ENCODE peak calls at places on chromosomes 11 and 22, in ten cellular contexts. P is mucosa of descending colon; Y is AG09309; Q is pulmonary artery endothelial cell; S is lung microvascular endothelial cell; A is activated CD8-positive, alpha-beta T cell treated with anti-CD3 and anti-CD28 coated beads for 36 hours; R is SK-N-SH; C is NCI-H1417; T is fibroblast of lung; J is Peyer's patch. D is an unnamed sample.

GRCh38 chr11:29280452-29280851 is 736.4 kb downstream of the KCNA4 start:
- DNase-seq in C (no peak), P (no peak), T (no peak), J (no peak), Q (peak), S (peak), Y (no peak), A (no peak), R (no peak), D (no peak)

GRCh38 chr11:107736546-107736945 is 24.7 kb upstream of the SLN start:
- DNase-seq in C (no peak), S (no peak), R (no peak), J (no peak), Y (no peak), A (no peak), Q (no peak), T (no peak), P (no peak), D (no peak)

GRCh38 chr11:44840085-44840478 is 110.6 kb downstream of the TP53I11 start:
- DNase-seq in T (no peak), C (no peak), S (no peak), Q (no peak), J (no peak), R (no peak), Y (no peak), A (no peak), P (no peak), D (no peak)

GRCh38 chr22:36822581-36822980 is 5.7 kb upstream of the PVALB start:
- DNase-seq in J (no peak), A (no peak), T (no peak), S (no peak), Q (no peak), Y (no peak), C (no peak), P (no peak), R (no peak), D (no peak)

GRCh38 chr11:117538731-117539130 is 211.1 kb downstream of the CEP164 start:
- DNase-seq in T (no peak), P (peak), S (no peak), Y (peak), Q (no peak), J (no peak), A (no peak), R (peak), C (no peak), D (no peak)

GRCh38 chr11:63869686-63870085 is 30.8 kb downstream of the MARK2 start:
- DNase-seq in A (peak), P (peak), T (no peak), R (no peak), J (no peak), C (no peak), Q (no peak), S (no peak), Y (no peak), D (no peak)

GRCh38 chr22:44965171-44965570 is 44.6 kb downstream of the PHF21B start:
- DNase-seq in J (no peak), A (no peak), R (no peak), T (no peak), Y (no peak), C (no peak), P (no peak), S (no peak), Q (no peak), D (no peak)

GRCh38 chr11:80432051-80432450 is 991.2 kb upstream of the TENM4 start:
- DNase-seq in S (no peak), J (no peak), Q (no peak), R (no peak), C (no peak), T (peak), P (no peak), A (no peak), Y (no peak), D (no peak)

GRCh38 chr11:70788247-70789022 is 390.1 kb downstream of the CTTN start:
- DNase-seq in C (no peak), J (peak), A (no peak), T (peak), Q (peak), R (no peak), S (peak), P (no peak), Y (peak), D (no peak)

GRCh38 chr11:94131363-94132115 is 2.9 kb downstream of the PANX1 start:
- DNase-seq in Q (no peak), S (peak), R (peak), A (no peak), C (no peak), T (peak), J (no peak), P (no peak), Y (no peak), D (no peak)

GRCh38 chr11:87290304-87290922 is 252.7 kb downstream of the TMEM135 start:
- DNase-seq in T (peak), J (no peak), A (no peak), C (peak), Q (peak), P (no peak), S (peak), R (peak), Y (peak), D (no peak)

GRCh38 chr11:36300651-36301050 is 4.6 kb downstream of the PRR5L start:
- DNase-seq in C (no peak), R (no peak), T (peak), S (peak), J (peak), A (no peak), P (peak), Y (no peak), Q (no peak), D (peak)

GRCh38 chr11:110095554-110095953 is 2.4 kb downstream of the ZC3H12C start:
- DNase-seq in R (no peak), S (peak), Q (no peak), A (no peak), P (no peak), J (no peak), Y (no peak), T (no peak), C (no peak), D (no peak)

GRCh38 chr22:39999144-39999757 is 4.5 kb downstream of the FAM83F start:
- DNase-seq in J (peak), P (peak), Q (no peak), S (no peak), Y (no peak), C (no peak), T (peak), A (no peak), R (no peak), D (no peak)

GRCh38 chr11:80521592-80521991 is 1080.8 kb upstream of the TENM4 start:
- DNase-seq in S (no peak), J (no peak), A (no peak), Q (no peak), C (no peak), T (no peak), R (no peak), P (no peak), Y (no peak), D (no peak)

GRCh38 chr11:75189075-75189474 is 38.2 kb downstream of the SLCO2B1 start:
- DNase-seq in J (no peak), T (no peak), C (no peak), A (no peak), R (no peak), Q (no peak), P (no peak), Y (no peak), S (no peak), D (no peak)

GRCh38 chr22:22520667-22521602 is 865 bp upstream of the ZNF280A start:
- DNase-seq in Y (no peak), P (no peak), J (no peak), T (no peak), R (no peak), A (no peak), C (no peak), Q (no peak), S (peak), D (no peak)

GRCh38 chr11:3052109-3052479 is 5.1 kb downstream of the CARS1 start:
- DNase-seq in P (no peak), Q (no peak), A (peak), R (peak), S (peak), Y (no peak), J (no peak), C (peak), T (no peak), D (no peak)

GRCh38 chr11:98561216-98561615 is 459.5 kb upstream of the CNTN5 start:
- DNase-seq in J (no peak), R (no peak), T (no peak), S (no peak), P (no peak), Y (no peak), Q (no peak), C (no peak), A (no peak), D (no peak)

GRCh38 chr11:87405843-87406242 is 368.1 kb downstream of the TMEM135 start:
- DNase-seq in Q (no peak), J (no peak), T (no peak), P (no peak), S (no peak), C (no peak), R (no peak), A (no peak), Y (no peak), D (no peak)

GRCh38 chr11:2739531-2740274 is 39.9 kb upstream of the KCNQ1OT1 start:
- DNase-seq in A (no peak), P (peak), S (no peak), J (no peak), R (no peak), Q (no peak), Y (no peak), T (no peak), C (no peak), D (no peak)

GRCh38 chr11:61983419-61983818 is 16.0 kb upstream of the FTH1 start:
- DNase-seq in P (peak), R (no peak), J (no peak), Y (no peak), T (no peak), Q (no peak), C (no peak), A (no peak), S (no peak), D (peak)

GRCh38 chr11:58059011-58059358 is 28.2 kb downstream of the OR6Q1 start:
- DNase-seq in C (no peak), J (no peak), T (peak), R (no peak), Y (peak), Q (peak), P (no peak), S (peak), A (no peak), D (no peak)

GRCh38 chr11:106399624-106400023 is 322.2 kb downstream of the AASDHPPT start:
- DNase-seq in T (no peak), R (no peak), S (no peak), J (no peak), P (no peak), A (no peak), Y (no peak), C (no peak), Q (no peak), D (no peak)

GRCh38 chr11:9568161-9568853 is 5.2 kb upstream of the WEE1 start:
- DNase-seq in A (no peak), S (no peak), T (no peak), P (no peak), R (no peak), Y (no peak), C (no peak), Q (no peak), J (no peak), D (no peak)

GRCh38 chr11:59802639-59803176 is 7.9 kb downstream of the MRPL16 start:
- DNase-seq in S (peak), J (no peak), Y (peak), C (peak), T (peak), P (no peak), R (peak), A (peak), Q (no peak), D (no peak)

GRCh38 chr11:96130061-96130460 is 206.2 kb upstream of the MTMR2 start:
- DNase-seq in A (no peak), Q (no peak), Y (no peak), P (no peak), C (no peak), R (no peak), T (no peak), J (no peak), S (no peak), D (no peak)

GRCh38 chr11:73306977-73307322 is 1.1 kb upstream of the ARHGEF17 start:
- DNase-seq in R (no peak), J (no peak), A (no peak), P (no peak), Q (no peak), Y (no peak), T (no peak), S (no peak), C (no peak), D (no peak)

GRCh38 chr11:20259506-20259905 is 99.2 kb upstream of the DBX1 start:
- DNase-seq in C (no peak), T (no peak), S (no peak), P (no peak), Y (no peak), R (no peak), J (no peak), Q (no peak), A (no peak), D (no peak)

GRCh38 chr22:31082606-31083376 is 1.7 kb downstream of the SMTN start:
- DNase-seq in C (no peak), Y (no peak), T (peak), J (peak), Q (no peak), S (peak), P (peak), R (peak), A (peak), D (peak)